ENCODE peak calls at places on chromosomes 4 and X, in four cellular contexts. C is fibroblast of pulmonary artery, P is endothelial cell of umbilical vein, H is body of pancreas. L is an unnamed sample.

GRCh38 chrX:19544693-19545305 is 29.5 kb upstream of the MAP3K15 start:
- DNase-seq in C (peak; percentile 75), H (peak; percentile 57), P (peak; percentile 43), L (peak; percentile 59)

GRCh38 chr4:42767669-42768068 is 110.8 kb upstream of the ATP8A1 start:
- DNase-seq in P (no peak), C (no peak), H (no peak), L (no peak)

GRCh38 chrX:45903781-45904201 is 641.4 kb downstream of the ZNF674 start:
- DNase-seq in C (no peak), P (peak; percentile 1), H (no peak), L (no peak)

GRCh38 chrX:2272337-2272736 is 228.4 kb downstream of the DHRSX start:
- DNase-seq in P (no peak), H (no peak), C (no peak), L (no peak)

GRCh38 chr4:72951628-72952027 is 117.9 kb downstream of the COX18 start:
- DNase-seq in H (no peak), P (no peak), C (no peak), L (no peak)

GRCh38 chr4:4385729-4386295 is 1.1 kb upstream of the NSG1 start:
- DNase-seq in P (no peak), H (no peak), C (no peak), L (no peak)

GRCh38 chrX:50927127-50927526 is 16.6 kb downstream of the BMP15 start:
- DNase-seq in C (no peak), P (no peak), H (no peak), L (no peak)

GRCh38 chrX:73448379-73448778 is 1.5 kb downstream of the CDX4 start:
- DNase-seq in P (no peak), C (no peak), H (peak; percentile 10), L (no peak)

GRCh38 chr4:152585036-152585439 is 49.1 kb upstream of the FBXW7 start:
- DNase-seq in C (no peak), P (no peak), H (no peak), L (no peak)

GRCh38 chrX:114582698-114583395 is 1.0 kb upstream of the HTR2C start:
- DNase-seq in C (no peak), H (no peak), P (no peak), L (no peak)

GRCh38 chr4:174222266-174222872 is 61.1 kb downstream of the FBXO8 start:
- DNase-seq in P (peak; percentile 36), C (peak; percentile 56), H (no peak), L (peak; percentile 17)

GRCh38 chr4:7487464-7487863 is 52.7 kb upstream of the PSAPL1 start:
- DNase-seq in H (no peak), C (no peak), P (no peak), L (no peak)

GRCh38 chrX:53594354-53594753 is 92.2 kb downstream of the HUWE1 start:
- DNase-seq in H (no peak), C (peak; percentile 50), P (no peak), L (peak; percentile 35)

GRCh38 chrX:100913111-100913510 is 15.6 kb downstream of the XKRX start:
- DNase-seq in C (no peak), P (no peak), H (no peak), L (no peak)

GRCh38 chr4:20043992-20044391 is 207.7 kb upstream of the SLIT2 start:
- DNase-seq in P (no peak), C (peak; percentile 28), H (no peak), L (peak; percentile 61)

GRCh38 chr4:74166823-74167222 is 8.9 kb downstream of the MTHFD2L start:
- DNase-seq in P (no peak), C (no peak), H (no peak), L (no peak)

GRCh38 chrX:41452972-41453371 is 5.8 kb downstream of the NYX start:
- DNase-seq in C (peak; percentile 36), H (no peak), P (no peak), L (peak; percentile 79)

GRCh38 chr4:124753941-124754581 is 41.5 kb upstream of the ANKRD50 start:
- DNase-seq in P (no peak), H (peak; percentile 88), C (no peak), L (no peak)

GRCh38 chr4:26821677-26822503 is 38.8 kb upstream of the STIM2 start:
- DNase-seq in H (no peak), P (peak; percentile 35), C (no peak), L (peak; percentile 14)

GRCh38 chr4:181796502-181796901 is 446.7 kb upstream of the TENM3 start:
- DNase-seq in P (no peak), H (no peak), C (peak; percentile 36), L (peak; percentile 50)

GRCh38 chr4:76923619-76924357 is 25.8 kb upstream of the SEPTIN11 start:
- DNase-seq in P (no peak), H (no peak), C (no peak), L (no peak)

GRCh38 chr4:8403981-8404380 is 36.5 kb downstream of the ACOX3 start:
- DNase-seq in P (no peak), C (no peak), H (no peak), L (no peak)

DNA sequence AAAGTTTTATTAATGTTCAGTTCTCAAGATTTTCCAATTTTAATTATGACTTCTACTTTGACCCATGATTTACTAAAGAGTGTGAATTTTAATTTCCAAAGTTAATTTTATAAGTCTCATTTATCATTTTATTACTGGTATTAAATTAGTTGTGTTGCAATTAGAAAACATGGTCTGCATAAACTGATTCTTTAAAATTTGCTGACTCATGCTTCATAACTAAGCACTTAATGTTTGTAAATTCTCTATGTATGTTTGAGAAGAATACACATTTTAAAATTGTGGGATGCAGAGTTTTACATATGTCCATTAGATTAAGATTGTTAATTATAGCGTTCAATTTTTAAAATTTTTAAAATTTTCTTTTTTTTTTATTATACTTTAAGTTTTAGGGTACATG is 20.2 kb upstream of the UCHL1 start:
- DNase-seq in C (no peak), H (no peak), P (no peak), L (no peak)
- H3K4me3 ChIP-seq in C (no peak overlapping the region), H (no peak overlapping the region), P (no peak overlapping the region), L (no peak overlapping the region)

GRCh38 chr4:112518675-112519074 is 2.7 kb upstream of the NEUROG2 start:
- DNase-seq in H (no peak), C (no peak), P (no peak), L (no peak)

GRCh38 chr4:112517911-112518310 is 1.9 kb upstream of the NEUROG2 start:
- DNase-seq in P (no peak), C (no peak), H (no peak), L (no peak)

GRCh38 chr4:112520598-112521122 is 4.7 kb upstream of the NEUROG2 start:
- DNase-seq in P (no peak), C (no peak), H (no peak), L (no peak)

GRCh38 chr4:112521123-112522116 is 5.4 kb upstream of the NEUROG2 start:
- DNase-seq in H (peak; percentile 14), C (no peak), P (no peak), L (no peak)

DNA sequence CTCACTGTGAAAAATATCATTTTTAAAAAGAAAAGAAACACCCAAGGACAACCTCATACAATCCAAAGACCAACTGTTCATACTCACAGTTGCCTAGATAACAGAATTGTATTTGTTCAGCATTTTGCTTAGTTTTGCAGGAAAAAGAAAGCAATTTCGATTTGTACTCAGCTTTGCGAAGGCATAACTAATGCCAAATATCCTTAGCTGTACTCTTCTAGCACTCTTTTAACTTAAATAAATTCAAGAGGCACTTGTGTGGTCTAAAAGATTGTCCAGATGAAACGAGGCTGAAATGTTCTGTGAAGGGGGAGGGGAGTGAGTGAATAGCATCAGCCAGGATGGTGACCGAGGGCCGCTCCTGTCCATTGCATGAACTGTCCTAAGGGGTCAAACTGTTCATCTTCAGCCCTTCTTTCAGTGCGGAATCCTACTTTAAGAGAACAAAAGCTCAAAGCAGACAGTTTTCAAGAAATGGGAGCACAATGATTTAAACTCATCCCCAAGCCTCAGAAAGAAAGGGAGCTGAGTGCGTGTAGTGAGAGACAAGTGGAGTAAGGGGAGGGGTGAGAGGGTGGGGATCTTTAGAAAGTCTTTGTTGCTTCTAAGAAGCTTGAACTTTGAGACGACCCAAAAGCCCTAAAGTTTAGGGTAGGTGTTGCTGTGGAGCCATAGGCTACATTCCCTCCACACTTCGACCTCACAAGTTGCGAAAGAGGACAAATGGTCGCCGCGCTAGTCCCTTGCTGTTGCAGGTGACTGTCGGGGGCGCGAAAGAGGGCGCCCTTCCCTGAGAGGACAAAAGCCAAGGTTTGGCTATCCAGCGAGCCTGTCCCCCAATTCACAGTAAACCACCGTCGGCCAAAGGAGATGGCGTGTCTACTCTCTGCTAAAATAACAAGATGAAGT is 4.0 kb upstream of the NEUROG2 start:
- DNase-seq in C (no peak), H (no peak), P (no peak), L (no peak)
- TF ChIP-seq CTCF in C (no peak), H (no peak), P (no peak), L (no peak)

GRCh38 chr4:15702941-15703403 is at the start of gene BST1:
- DNase-seq in P (peak; percentile 52), C (peak; percentile 64), H (peak; percentile 38), L (peak; percentile 53)
- H3K4me3 ChIP-seq in P (peak within 1 kb of the TSS; percentile 48), C (peak within 1 kb of the TSS; percentile 54), H (peak within 1 kb of the TSS; percentile 26), L (peak within 1 kb of the TSS; percentile 65)

GRCh38 chr4:32909722-32910121 is 2189.6 kb downstream of the PCDH7 start:
- DNase-seq in H (no peak), P (no peak), C (no peak), L (no peak)
- TF ChIP-seq CTCF in H (no peak), P (no peak), C (no peak), L (peak; percentile 2)